ENCODE peak calls at places on chromosomes 6 and 20, in nine cellular contexts. R is H7; S is astrocyte; V is MG63; G is left ventricle myocardium inferior; Q is effector memory CD4-positive, alpha-beta T cell; L is HL-60; N is cardiac muscle cell; E is GM23338. I is an unnamed sample.

GRCh38 chr20:32487381-32487780 is 97.8 kb downstream of the NOL4L start:
- DNase-seq in R (peak), S (no peak), V (no peak), G (no peak), Q (no peak), L (no peak), N (no peak), E (no peak), I (no peak)

GRCh38 chr6:134722996-134723871 is 226.7 kb downstream of the ALDH8A1 start:
- DNase-seq in R (no peak), S (no peak), V (no peak), G (no peak), Q (no peak), L (no peak), N (no peak), E (no peak), I (no peak)

GRCh38 chr6:22470454-22471368 is 98.7 kb upstream of the HDGFL1 start:
- DNase-seq in R (no peak), S (peak), V (peak), G (peak), Q (no peak), L (no peak), N (peak), E (peak), I (peak)

GRCh38 chr20:32535316-32535952 is 49.7 kb downstream of the NOL4L start:
- DNase-seq in R (no peak), S (no peak), V (no peak), G (no peak), Q (no peak), L (no peak), N (no peak), E (no peak), I (no peak)

GRCh38 chr6:21220271-21220987 is 373.1 kb upstream of the SOX4 start:
- DNase-seq in R (peak), S (peak), V (no peak), G (no peak), Q (no peak), L (no peak), N (no peak), E (peak), I (no peak)

GRCh38 chr6:75156186-75156878 is 49.5 kb downstream of the COL12A1 start:
- DNase-seq in R (no peak), S (no peak), V (no peak), G (no peak), Q (no peak), L (no peak), N (no peak), E (no peak), I (no peak)

GRCh38 chr6:169794317-169795055 is 43.1 kb downstream of the ERMARD start:
- DNase-seq in R (no peak), S (no peak), V (no peak), G (no peak), Q (no peak), L (no peak), N (no peak), E (no peak), I (no peak)

GRCh38 chr6:81801489-81801888 is 49.0 kb upstream of the TENT5A start:
- DNase-seq in R (no peak), S (no peak), V (no peak), G (no peak), Q (no peak), L (no peak), N (no peak), E (no peak), I (no peak)

GRCh38 chr6:117906905-117907599 is at the start of gene SLC35F1:
- DNase-seq in R (peak), S (peak), V (peak), G (peak), Q (no peak), L (no peak), N (peak), E (peak), I (peak)

GRCh38 chr6:125251516-125252229 is 50.1 kb downstream of the HDDC2 start:
- DNase-seq in R (peak), S (peak), V (no peak), G (no peak), Q (no peak), L (no peak), N (no peak), E (peak), I (no peak)

GRCh38 chr20:34331838-34332237 is 28.7 kb upstream of the AHCY start:
- DNase-seq in R (peak), S (no peak), V (no peak), G (no peak), Q (no peak), L (no peak), N (no peak), E (no peak), I (no peak)

GRCh38 chr6:163490826-163491577 is 76.5 kb downstream of the QKI start:
- DNase-seq in R (no peak), S (peak), V (peak), G (peak), Q (no peak), L (no peak), N (peak), E (peak), I (peak)

GRCh38 chr6:133918208-133918930 is 29.5 kb downstream of the TCF21 start:
- DNase-seq in R (no peak), S (no peak), V (peak), G (no peak), Q (no peak), L (no peak), N (no peak), E (no peak), I (peak)

GRCh38 chr6:32664827-32665362 is 1.6 kb downstream of the HLA-DQB1 start:
- DNase-seq in R (peak), S (no peak), V (no peak), G (peak), Q (peak), L (no peak), N (peak), E (peak), I (no peak)

GRCh38 chr6:53827485-53827884 is 32.7 kb downstream of the LRRC1 start:
- DNase-seq in R (no peak), S (no peak), V (no peak), G (no peak), Q (no peak), L (no peak), N (no peak), E (no peak), I (no peak)

GRCh38 chr20:50215101-50215500 is 24.5 kb downstream of the CEBPB start:
- DNase-seq in R (peak), S (peak), V (no peak), G (no peak), Q (no peak), L (no peak), N (peak), E (no peak), I (peak)

GRCh38 chr6:142013286-142013685 is 119.4 kb upstream of the GJE1 start:
- DNase-seq in R (no peak), S (peak), V (peak), G (no peak), Q (no peak), L (no peak), N (peak), E (no peak), I (peak)

GRCh38 chr6:146670161-146670560 is 71.4 kb downstream of the ADGB start:
- DNase-seq in R (no peak), S (peak), V (no peak), G (no peak), Q (no peak), L (no peak), N (no peak), E (no peak), I (peak)

GRCh38 chr20:41180599-41181333 is 43.4 kb downstream of the PLCG1 start:
- DNase-seq in R (no peak), S (no peak), V (no peak), G (no peak), Q (no peak), L (no peak), N (no peak), E (no peak), I (no peak)

GRCh38 chr6:14440215-14440890 is 322.8 kb downstream of the CD83 start:
- DNase-seq in R (no peak), S (no peak), V (no peak), G (no peak), Q (no peak), L (no peak), N (no peak), E (no peak), I (peak)

GRCh38 chr6:118318648-118319047 is 229.4 kb upstream of the PLN start:
- DNase-seq in R (no peak), S (no peak), V (no peak), G (no peak), Q (no peak), L (no peak), N (no peak), E (no peak), I (no peak)

GRCh38 chr20:22412977-22413868 is 171.1 kb downstream of the FOXA2 start:
- DNase-seq in R (no peak), S (no peak), V (no peak), G (no peak), Q (no peak), L (peak), N (no peak), E (no peak), I (no peak)

GRCh38 chr6:28393912-28394662 is 5.5 kb downstream of the ZSCAN12 start:
- DNase-seq in R (no peak), S (no peak), V (no peak), G (no peak), Q (no peak), L (no peak), N (peak), E (peak), I (peak)

GRCh38 chr6:119350202-119351004 is 842 bp upstream of the MAN1A1 start:
- DNase-seq in R (no peak), S (peak), V (peak), G (no peak), Q (no peak), L (no peak), N (peak), E (peak), I (peak)

GRCh38 chr20:443223-443793 is 19.0 kb downstream of the TBC1D20 start:
- DNase-seq in R (no peak), S (no peak), V (no peak), G (no peak), Q (no peak), L (no peak), N (no peak), E (no peak), I (no peak)

GRCh38 chr6:144262470-144263369 is 22.4 kb upstream of the UTRN start:
- DNase-seq in R (no peak), S (no peak), V (no peak), G (no peak), Q (no peak), L (peak), N (no peak), E (no peak), I (no peak)

GRCh38 chr20:12229891-12230290 is 312.2 kb downstream of the BTBD3 start:
- DNase-seq in R (no peak), S (no peak), V (no peak), G (no peak), Q (no peak), L (no peak), N (no peak), E (no peak), I (no peak)

GRCh38 chr6:89970609-89971337 is 76.5 kb downstream of the GJA10 start:
- DNase-seq in R (peak), S (peak), V (peak), G (no peak), Q (no peak), L (peak), N (peak), E (peak), I (peak)

GRCh38 chr6:11426571-11426970 is 111.0 kb upstream of the TMEM170B start:
- DNase-seq in R (no peak), S (no peak), V (peak), G (no peak), Q (no peak), L (no peak), N (no peak), E (no peak), I (peak)

GRCh38 chr6:103769431-103769830 is 1090.3 kb downstream of the HACE1 start:
- DNase-seq in R (no peak), S (no peak), V (no peak), G (no peak), Q (no peak), L (no peak), N (peak), E (no peak), I (no peak)

GRCh38 chr20:43567477-43567876 is 8.7 kb downstream of the SGK2 start:
- DNase-seq in R (no peak), S (no peak), V (no peak), G (no peak), Q (no peak), L (peak), N (no peak), E (no peak), I (no peak)

GRCh38 chr6:45946352-45946751 is 69.3 kb downstream of the CLIC5 start:
- DNase-seq in R (peak), S (peak), V (peak), G (no peak), Q (no peak), L (no peak), N (peak), E (peak), I (peak)
- H3K4me3 ChIP-seq in R (no peak), S (no peak), V (no peak), G (no peak), Q (no peak), L (no peak), N (no peak), E (no peak), I (no peak)

DNA sequence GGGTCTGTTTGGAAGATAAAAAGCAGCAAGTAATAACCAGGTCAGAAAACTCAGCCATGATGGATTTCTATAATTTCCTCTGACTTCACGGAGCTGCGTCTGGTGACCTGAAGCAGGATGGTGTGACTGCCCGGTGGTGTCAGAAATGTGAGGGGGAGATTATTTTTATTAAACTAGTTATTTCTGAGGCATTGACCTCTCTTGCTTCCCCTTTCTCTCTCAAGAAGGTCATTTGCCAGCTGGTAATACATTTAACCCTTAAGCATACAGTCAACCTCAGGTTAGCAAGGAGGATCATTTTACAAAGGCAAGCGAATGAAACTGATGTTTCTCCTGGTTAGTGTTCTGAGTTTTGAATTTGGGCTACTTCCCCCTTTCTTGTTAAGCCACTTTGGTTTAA is 208.1 kb downstream of the CLIC5 start:
- DNase-seq in R (no peak), S (no peak), V (no peak), G (no peak), Q (no peak), L (no peak), N (no peak), E (no peak), I (no peak)
- H3K4me3 ChIP-seq in R (no peak), S (no peak), V (no peak), G (no peak), Q (no peak), L (no peak), N (no peak), E (no peak), I (no peak)

GRCh38 chr20:49054032-49054643 is 8.0 kb downstream of the CSE1L start:
- DNase-seq in R (no peak), S (no peak), V (no peak), G (no peak), Q (no peak), L (no peak), N (no peak), E (no peak), I (no peak)
- H3K4me3 ChIP-seq in R (no peak), S (no peak), V (no peak), G (no peak), Q (no peak), L (no peak), N (no peak), E (no peak), I (no peak)

DNA sequence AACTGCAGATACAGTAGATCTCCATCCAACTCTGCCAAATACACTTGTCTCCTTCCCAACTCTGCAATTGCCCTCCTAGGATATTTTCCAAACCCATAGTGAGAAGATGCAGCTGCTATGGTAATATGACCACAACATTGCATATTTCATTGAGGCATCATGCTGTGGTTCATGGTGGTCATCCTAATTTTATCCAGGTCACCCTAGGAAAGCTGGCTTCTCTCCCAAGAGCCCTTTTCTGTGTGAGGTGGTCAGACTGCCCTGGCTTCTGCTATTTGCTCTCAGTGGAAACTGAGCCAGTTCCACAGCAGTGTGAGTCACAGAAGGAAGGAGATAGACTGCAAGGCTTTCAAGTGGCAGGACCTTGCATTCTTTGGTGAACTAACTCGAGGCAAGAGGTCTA is 5.5 kb downstream of the OGFRL1 start:
- DNase-seq in R (no peak), S (peak), V (peak), G (no peak), Q (no peak), L (no peak), N (peak), E (no peak), I (peak)
- H3K4me3 ChIP-seq in R (no peak), S (no peak), V (no peak), G (no peak), Q (no peak), L (no peak), N (no peak), E (no peak), I (no peak)

DNA sequence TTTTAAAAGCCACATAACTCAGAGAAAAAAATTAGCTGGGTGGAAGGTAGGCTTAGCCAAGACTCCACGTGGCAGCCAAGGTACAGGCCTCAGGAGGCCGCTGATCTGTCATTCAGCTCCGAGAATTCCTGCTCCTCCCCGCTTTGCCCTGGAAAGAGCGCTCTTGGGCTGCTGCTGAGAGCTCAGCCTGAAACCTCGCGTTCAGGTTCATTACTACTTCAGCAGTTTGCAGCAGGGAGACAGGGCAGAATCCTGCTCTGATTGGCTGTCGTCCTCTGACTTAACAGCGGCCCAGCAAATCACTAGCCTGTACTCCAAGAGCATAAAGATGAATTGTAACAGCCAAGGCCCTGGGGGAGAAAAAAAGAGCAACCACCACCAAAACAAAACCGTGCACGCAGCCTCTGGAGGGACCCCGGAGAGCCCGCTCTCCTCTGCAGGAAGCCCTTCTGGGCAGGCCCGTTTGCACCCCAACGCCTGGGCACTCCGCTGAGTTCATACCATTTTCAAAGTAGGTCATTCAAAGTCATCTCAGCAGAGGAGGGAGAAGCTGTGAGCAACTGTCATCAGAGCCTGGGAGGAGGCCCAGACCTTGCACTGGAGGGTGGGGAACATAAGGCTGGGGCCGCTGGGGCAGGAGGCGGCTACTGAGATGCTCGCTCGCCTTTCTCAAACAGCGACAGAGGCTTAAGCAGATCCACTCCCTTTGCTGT is 42.2 kb upstream of the ATXN1 start:
- DNase-seq in R (peak), S (peak), V (peak), G (peak), Q (no peak), L (no peak), N (peak), E (peak), I (no peak)
- H3K4me3 ChIP-seq in R (peak), S (peak), V (no peak), G (peak), Q (no peak), L (no peak), N (no peak), E (peak), I (no peak)

DNA sequence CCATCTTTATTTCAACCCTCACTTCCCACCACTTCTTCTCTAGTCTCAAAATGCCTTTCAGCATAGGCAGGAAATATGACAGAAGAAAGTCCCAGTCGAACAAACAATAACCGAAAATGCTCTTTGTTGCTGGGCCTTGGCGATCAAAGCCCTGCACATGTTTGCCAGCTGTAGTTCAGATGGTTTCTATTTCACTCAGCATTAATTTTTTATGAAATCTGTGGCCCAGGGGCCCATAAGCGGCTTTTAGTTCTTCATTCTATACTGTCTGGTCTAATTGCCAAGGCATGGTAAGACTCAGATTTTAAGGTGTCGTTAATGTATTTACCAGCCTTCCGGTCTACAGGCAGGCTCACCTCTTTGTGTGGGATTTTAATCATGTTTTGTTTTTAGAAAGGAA is 10.9 kb upstream of the F13A1 start:
- DNase-seq in R (no peak), S (no peak), V (no peak), G (no peak), Q (no peak), L (no peak), N (no peak), E (no peak), I (peak)
- H3K4me3 ChIP-seq in R (no peak), S (no peak), V (no peak), G (no peak), Q (no peak), L (no peak), N (no peak), E (no peak), I (no peak)

GRCh38 chr6:167345960-167346359 is 21.1 kb downstream of the TTLL2 start:
- DNase-seq in R (no peak), S (no peak), V (no peak), G (no peak), Q (no peak), L (no peak), N (no peak), E (no peak), I (no peak)

GRCh38 chr6:167351656-167352354 is 26.9 kb downstream of the TTLL2 start:
- DNase-seq in R (no peak), S (no peak), V (no peak), G (no peak), Q (no peak), L (no peak), N (no peak), E (no peak), I (no peak)

GRCh38 chr6:167349816-167350215 is 24.9 kb downstream of the TTLL2 start:
- DNase-seq in R (no peak), S (no peak), V (no peak), G (no peak), Q (no peak), L (no peak), N (no peak), E (no peak), I (no peak)

GRCh38 chr6:167350322-167350721 is 25.4 kb downstream of the TTLL2 start:
- DNase-seq in R (peak), S (no peak), V (no peak), G (peak), Q (no peak), L (no peak), N (no peak), E (peak), I (no peak)

GRCh38 chr6:167350731-167351655 is 26.1 kb downstream of the TTLL2 start:
- DNase-seq in R (peak), S (peak), V (peak), G (peak), Q (peak), L (peak), N (peak), E (peak), I (peak)
- H3K4me3 ChIP-seq in R (peak), S (peak), V (peak), G (peak), Q (peak), L (peak), N (peak), E (peak), I (peak)